ENCODE peak calls at places on chromosomes 7 and 10, in nine cellular contexts. Z is Caco-2, S is H1, E is thoracic aorta, Y is bronchial epithelial cell, H is mammary epithelial cell, A is brain microvascular endothelial cell, P is neural progenitor cell, U is GM12878. T is an unnamed sample.
A peak's percentile ranks its signal among the peaks of the same experiment; 100 is the strongest.

GRCh38 chr10:3813267-3813666 is 28.3 kb upstream of the KLF6 start:
- DNase-seq in Z (no peak), S (no peak), E (no peak), Y (peak; percentile 65), H (no peak), A (no peak), P (no peak), U (no peak), T (no peak)

GRCh38 chr7:102469351-102469971 is 4.7 kb downstream of the LRWD1 start:
- DNase-seq in Z (no peak), S (no peak), E (no peak), Y (no peak), H (no peak), A (no peak), P (no peak), U (no peak), T (peak; percentile 9)

GRCh38 chr7:105677803-105678583 is 96.7 kb upstream of the EFCAB10 start:
- DNase-seq in Z (no peak), S (no peak), E (peak; percentile 6), Y (no peak), H (no peak), A (no peak), P (no peak), U (peak; percentile 45), T (peak; percentile 44)

GRCh38 chr10:14306201-14306600 is 24.5 kb downstream of the FRMD4A start:
- DNase-seq in Z (no peak), S (no peak), E (no peak), Y (no peak), H (no peak), A (no peak), P (no peak), U (no peak), T (no peak)

GRCh38 chr10:74305730-74306129 is 154.7 kb downstream of the ADK start:
- DNase-seq in Z (no peak), S (no peak), E (no peak), Y (no peak), H (no peak), A (no peak), P (no peak), U (no peak), T (no peak)

GRCh38 chr10:57716884-57717283 is 550.8 kb downstream of the IPMK start:
- DNase-seq in Z (peak; percentile 49), S (no peak), E (no peak), Y (peak; percentile 49), H (peak; percentile 45), A (peak; percentile 24), P (peak; percentile 7), U (no peak), T (no peak)

GRCh38 chr10:71666607-71667373 is 52.8 kb downstream of the C10orf105 start:
- DNase-seq in Z (no peak), S (no peak), E (no peak), Y (no peak), H (no peak), A (no peak), P (peak; percentile 52), U (peak; percentile 5), T (peak; percentile 47)

GRCh38 chr7:49398236-49398635 is 375.2 kb upstream of the VWC2 start:
- DNase-seq in Z (no peak), S (no peak), E (no peak), Y (no peak), H (no peak), A (no peak), P (no peak), U (no peak), T (no peak)

GRCh38 chr7:112201421-112201820 is 4.8 kb downstream of the DOCK4 start:
- DNase-seq in Z (no peak), S (no peak), E (no peak), Y (peak; percentile 86), H (peak; percentile 42), A (peak; percentile 57), P (no peak), U (no peak), T (no peak)

GRCh38 chr10:31770307-31770902 is 158.2 kb downstream of the ARHGAP12 start:
- DNase-seq in Z (peak; percentile 68), S (no peak), E (no peak), Y (no peak), H (no peak), A (no peak), P (peak; percentile 48), U (no peak), T (no peak)

GRCh38 chr10:16663472-16663871 is 141.8 kb upstream of the C1QL3 start:
- DNase-seq in Z (no peak), S (no peak), E (no peak), Y (no peak), H (no peak), A (no peak), P (no peak), U (no peak), T (no peak)

GRCh38 chr7:14834456-14834855 is 68.1 kb downstream of the DGKB start:
- DNase-seq in Z (no peak), S (no peak), E (no peak), Y (peak; percentile 50), H (no peak), A (peak; percentile 66), P (no peak), U (no peak), T (no peak)

GRCh38 chr7:83155996-83156395 is 6.7 kb downstream of the PCLO start:
- DNase-seq in Z (no peak), S (no peak), E (no peak), Y (no peak), H (no peak), A (no peak), P (no peak), U (no peak), T (no peak)

GRCh38 chr10:97805096-97805879 is 33.5 kb upstream of the SFRP5 start:
- DNase-seq in Z (no peak), S (no peak), E (no peak), Y (no peak), H (no peak), A (no peak), P (peak; percentile 75), U (no peak), T (no peak)

GRCh38 chr7:46178685-46179084 is 257.6 kb upstream of the IGFBP3 start:
- DNase-seq in Z (no peak), S (no peak), E (no peak), Y (peak; percentile 57), H (peak; percentile 71), A (peak; percentile 30), P (no peak), U (no peak), T (no peak)

DNA sequence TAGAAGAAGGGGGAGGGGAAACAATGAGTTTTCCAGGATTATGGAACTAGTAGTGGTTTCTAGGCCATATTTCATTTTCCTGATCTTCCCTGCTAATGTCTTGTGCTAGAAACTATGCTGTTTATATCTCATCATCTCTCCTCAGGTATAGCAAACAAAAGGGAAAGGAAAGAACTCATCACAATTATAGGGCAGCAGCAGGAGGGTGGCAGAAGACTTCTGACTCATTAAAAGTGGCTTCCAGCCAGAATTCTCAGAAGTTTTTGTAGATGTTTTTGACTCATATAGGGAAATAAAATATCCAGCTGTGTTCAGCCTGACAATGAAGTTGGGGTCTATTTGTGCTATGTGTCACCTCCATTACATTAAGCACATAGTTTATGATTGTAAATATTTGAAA is 6.5 kb downstream of the AHR start:
- DNase-seq in Z (no peak), S (no peak), E (no peak), Y (peak; percentile 96), H (peak; percentile 91), A (peak; percentile 88), P (no peak), U (no peak), T (peak; percentile 7)
- H3K4me3 ChIP-seq in Z (no peak overlapping the region), S (no peak overlapping the region), E (peak overlapping the region; percentile 39), Y (no peak overlapping the region), H (peak overlapping the region; percentile 36), A (no peak overlapping the region), P (no peak overlapping the region), U (no peak overlapping the region), T (no peak overlapping the region)

DNA sequence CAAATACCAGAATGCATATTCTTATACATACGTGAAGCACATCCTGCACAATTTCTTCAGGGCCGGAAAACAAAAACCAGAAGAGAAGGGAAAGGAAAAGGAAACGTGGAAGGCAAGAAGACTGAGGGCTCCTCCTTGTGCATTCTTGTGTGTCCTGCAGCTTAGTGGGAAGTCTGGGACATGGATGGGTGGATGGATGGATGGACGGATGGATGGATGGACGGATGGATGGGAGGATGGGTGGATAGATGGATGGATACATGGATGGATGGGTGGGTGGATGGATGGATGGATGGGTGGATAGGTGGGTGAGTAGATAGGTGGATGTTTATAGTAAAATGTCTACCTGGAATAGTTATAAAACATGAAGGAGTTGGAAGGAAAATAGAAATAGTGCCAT is 30.8 kb upstream of the SLC35B4 start:
- DNase-seq in Z (no peak), S (no peak), E (no peak), Y (no peak), H (no peak), A (no peak), P (no peak), U (no peak), T (no peak)
- TF ChIP-seq CTCF in Z (no peak), S (no peak), E (no peak), Y (no peak), H (peak; percentile 17), A (no peak), P (peak; percentile 5), U (no peak), T (no peak)

GRCh38 chr7:4749798-4750197 is 25.6 kb upstream of the AP5Z1 start:
- DNase-seq in Z (no peak), S (no peak), E (no peak), Y (no peak), H (no peak), A (no peak), P (no peak), U (no peak), T (no peak)
- H3K36me3 ChIP-seq in Z (peaks cover 4% of the 10 kb centered on the region), S (no peaks in the 10 kb centered on the region), E (peaks cover 5% of the 10 kb centered on the region), Y (peaks cover 25% of the 10 kb centered on the region), H (peaks cover 5% of the 10 kb centered on the region), A (peaks cover 27% of the 10 kb centered on the region), P (no peaks in the 10 kb centered on the region), U (peaks cover 17% of the 10 kb centered on the region), T (peaks cover 13% of the 10 kb centered on the region)

GRCh38 chr7:76316984-76317781 is 14.7 kb downstream of the HSPB1 start:
- DNase-seq in Z (no peak), S (no peak), E (no peak), Y (no peak), H (no peak), A (no peak), P (no peak), U (no peak), T (no peak)
- H3K4me3 ChIP-seq in Z (peak overlapping the region; percentile 38), S (peak overlapping the region; percentile 78), E (peak overlapping the region; percentile 92), Y (peak overlapping the region; percentile 62), H (peak overlapping the region; percentile 60), A (peak overlapping the region; percentile 53), P (peak overlapping the region; percentile 8), U (peak overlapping the region; percentile 62), T (peak overlapping the region; percentile 64)

GRCh38 chr10:111142082-111142481 is 65.3 kb downstream of the ADRA2A start:
- DNase-seq in Z (no peak), S (no peak), E (no peak), Y (no peak), H (no peak), A (no peak), P (no peak), U (no peak), T (no peak)
- TF ChIP-seq CTCF in Z (no peak), S (peak; percentile 59), E (no peak), Y (no peak), H (no peak), A (no peak), P (peak; percentile 41), U (peak; percentile 28), T (no peak)

T was measured in GM06990.